ENCODE peak calls at places on chromosomes 13 and 19, in five cellular contexts. One of them, this sample, is unnamed.

GRCh38 chr13:26629260-26629659 is 71.8 kb downstream of the WASF3 start:
- DNase-seq in neural crest cell: no peak
- DNase-seq in thoracic aorta: no peak
- DNase-seq in epithelial cell of esophagus: peak; percentile 15
- DNase-seq in CD4-positive, alpha-beta T cell: no peak
- DNase-seq in this sample: no peak

GRCh38 chr19:23698711-23699520 is 11.9 kb upstream of the ZNF675 start:
- DNase-seq in epithelial cell of esophagus: peak; percentile 68
- DNase-seq in thoracic aorta: no peak
- DNase-seq in neural crest cell: no peak
- DNase-seq in CD4-positive, alpha-beta T cell: no peak
- DNase-seq in this sample: no peak

GRCh38 chr19:53034948-53035675 is 9.4 kb upstream of the ERVV-2 start:
- DNase-seq in neural crest cell: no peak
- DNase-seq in CD4-positive, alpha-beta T cell: no peak
- DNase-seq in epithelial cell of esophagus: peak; percentile 29
- DNase-seq in thoracic aorta: no peak
- DNase-seq in this sample: no peak

GRCh38 chr19:44745386-44745831 is 3.1 kb upstream of the BCL3 start:
- DNase-seq in thoracic aorta: no peak
- DNase-seq in neural crest cell: no peak
- DNase-seq in epithelial cell of esophagus: peak; percentile 56
- DNase-seq in CD4-positive, alpha-beta T cell: no peak
- DNase-seq in this sample: no peak

GRCh38 chr13:45626731-45627374 is 11.3 kb upstream of the ERICH6B start:
- DNase-seq in epithelial cell of esophagus: no peak
- DNase-seq in neural crest cell: no peak
- DNase-seq in CD4-positive, alpha-beta T cell: no peak
- DNase-seq in thoracic aorta: no peak
- DNase-seq in this sample: no peak

GRCh38 chr19:3096267-3096901 is 2.2 kb downstream of the GNA11 start:
- DNase-seq in CD4-positive, alpha-beta T cell: no peak
- DNase-seq in epithelial cell of esophagus: no peak
- DNase-seq in thoracic aorta: no peak
- DNase-seq in neural crest cell: no peak
- DNase-seq in this sample: no peak

GRCh38 chr19:14507704-14508246 is 10.4 kb downstream of the DNAJB1 start:
- DNase-seq in CD4-positive, alpha-beta T cell: no peak
- DNase-seq in neural crest cell: no peak
- DNase-seq in epithelial cell of esophagus: peak; percentile 86
- DNase-seq in thoracic aorta: no peak
- DNase-seq in this sample: no peak

GRCh38 chr13:26616126-26616525 is 58.6 kb downstream of the WASF3 start:
- DNase-seq in neural crest cell: no peak
- DNase-seq in CD4-positive, alpha-beta T cell: no peak
- DNase-seq in epithelial cell of esophagus: peak; percentile 88
- DNase-seq in thoracic aorta: no peak
- DNase-seq in this sample: no peak

GRCh38 chr13:64675256-64675892 is 2554.8 kb downstream of the PCDH9 start:
- DNase-seq in thoracic aorta: no peak
- DNase-seq in neural crest cell: no peak
- DNase-seq in epithelial cell of esophagus: peak; percentile 92
- DNase-seq in CD4-positive, alpha-beta T cell: no peak
- DNase-seq in this sample: no peak

GRCh38 chr19:44142014-44142523 is 715 bp downstream of the ZNF234 start:
- DNase-seq in CD4-positive, alpha-beta T cell: no peak
- DNase-seq in thoracic aorta: no peak
- DNase-seq in neural crest cell: no peak
- DNase-seq in epithelial cell of esophagus: peak; percentile 19
- DNase-seq in this sample: no peak

GRCh38 chr13:111907341-111907880 is 159.5 kb upstream of the SOX1 start:
- DNase-seq in neural crest cell: no peak
- DNase-seq in CD4-positive, alpha-beta T cell: no peak
- DNase-seq in thoracic aorta: no peak
- DNase-seq in epithelial cell of esophagus: no peak
- DNase-seq in this sample: no peak

GRCh38 chr19:30004403-30004802 is 62.4 kb downstream of the URI1 start:
- DNase-seq in epithelial cell of esophagus: no peak
- DNase-seq in CD4-positive, alpha-beta T cell: no peak
- DNase-seq in neural crest cell: no peak
- DNase-seq in thoracic aorta: no peak
- DNase-seq in this sample: no peak

GRCh38 chr19:3224346-3225325 is at the start of gene CELF5:
- DNase-seq in neural crest cell: peak; percentile 58
- DNase-seq in CD4-positive, alpha-beta T cell: peak; percentile 46
- DNase-seq in epithelial cell of esophagus: peak; percentile 23
- DNase-seq in thoracic aorta: no peak
- DNase-seq in this sample: peak; percentile 80

GRCh38 chr13:73893833-73894232 is 240.4 kb downstream of the KLF12 start:
- DNase-seq in epithelial cell of esophagus: no peak
- DNase-seq in neural crest cell: no peak
- DNase-seq in CD4-positive, alpha-beta T cell: no peak
- DNase-seq in thoracic aorta: no peak
- DNase-seq in this sample: no peak

GRCh38 chr19:47381653-47382279 is 32.7 kb downstream of the DHX34 start:
- DNase-seq in CD4-positive, alpha-beta T cell: no peak
- DNase-seq in epithelial cell of esophagus: no peak
- DNase-seq in thoracic aorta: no peak
- DNase-seq in neural crest cell: no peak
- DNase-seq in this sample: no peak

GRCh38 chr19:55947532-55947931 is at the start of gene NLRP8:
- DNase-seq in epithelial cell of esophagus: no peak
- DNase-seq in neural crest cell: no peak
- DNase-seq in thoracic aorta: no peak
- DNase-seq in CD4-positive, alpha-beta T cell: no peak
- DNase-seq in this sample: no peak

GRCh38 chr13:83136660-83137059 is 745.6 kb downstream of the SLITRK1 start:
- DNase-seq in CD4-positive, alpha-beta T cell: no peak
- DNase-seq in neural crest cell: no peak
- DNase-seq in epithelial cell of esophagus: no peak
- DNase-seq in thoracic aorta: no peak
- DNase-seq in this sample: no peak

GRCh38 chr19:1102407-1103106 is 1.2 kb upstream of the GPX4 start:
- DNase-seq in neural crest cell: no peak
- DNase-seq in epithelial cell of esophagus: peak; percentile 98
- DNase-seq in CD4-positive, alpha-beta T cell: no peak
- DNase-seq in thoracic aorta: peak; percentile 64
- DNase-seq in this sample: no peak

GRCh38 chr19:535017-535835 is 3.7 kb downstream of the CDC34 start:
- DNase-seq in thoracic aorta: no peak
- DNase-seq in epithelial cell of esophagus: no peak
- DNase-seq in CD4-positive, alpha-beta T cell: no peak
- DNase-seq in neural crest cell: no peak
- DNase-seq in this sample: no peak

GRCh38 chr13:86585826-86586225 is 786.6 kb upstream of the SLITRK6 start:
- DNase-seq in CD4-positive, alpha-beta T cell: no peak
- DNase-seq in thoracic aorta: no peak
- DNase-seq in epithelial cell of esophagus: peak; percentile 38
- DNase-seq in neural crest cell: no peak
- DNase-seq in this sample: no peak

GRCh38 chr13:51004918-51005460 is 95.4 kb downstream of the RNASEH2B start:
- DNase-seq in epithelial cell of esophagus: no peak
- DNase-seq in CD4-positive, alpha-beta T cell: no peak
- DNase-seq in neural crest cell: no peak
- DNase-seq in thoracic aorta: no peak
- DNase-seq in this sample: no peak

GRCh38 chr19:43774103-43774939 is 6.5 kb downstream of the KCNN4 start:
- DNase-seq in thoracic aorta: no peak
- DNase-seq in neural crest cell: peak; percentile 72
- DNase-seq in CD4-positive, alpha-beta T cell: no peak
- DNase-seq in epithelial cell of esophagus: peak; percentile 45
- DNase-seq in this sample: peak; percentile 87

GRCh38 chr13:36414461-36414860 is 17.8 kb upstream of the CCNA1 start:
- DNase-seq in epithelial cell of esophagus: no peak
- DNase-seq in neural crest cell: no peak
- DNase-seq in thoracic aorta: no peak
- DNase-seq in CD4-positive, alpha-beta T cell: no peak
- DNase-seq in this sample: no peak

GRCh38 chr13:47112205-47112896 is 215.5 kb upstream of the HTR2A start:
- DNase-seq in thoracic aorta: no peak
- DNase-seq in neural crest cell: no peak
- DNase-seq in CD4-positive, alpha-beta T cell: no peak
- DNase-seq in epithelial cell of esophagus: peak; percentile 60
- DNase-seq in this sample: no peak

DNA sequence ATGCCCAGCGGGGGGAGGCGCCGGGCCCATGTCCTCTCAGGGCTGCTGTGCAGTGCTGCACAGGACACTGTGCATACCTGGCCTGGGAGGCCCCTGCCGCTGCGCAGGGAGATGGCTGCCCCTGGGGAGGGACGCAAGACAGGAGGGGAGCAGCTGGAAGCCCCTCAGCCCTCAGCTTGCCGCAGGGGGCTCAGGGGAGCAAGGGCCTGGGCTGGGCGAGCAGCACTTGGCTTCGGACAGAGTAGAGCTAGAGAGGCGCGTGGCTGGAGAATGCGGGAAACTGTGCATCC is 10.9 kb downstream of the CHERP start:
- DNase-seq in CD4-positive, alpha-beta T cell: no peak
- DNase-seq in neural crest cell: no peak
- DNase-seq in thoracic aorta: no peak
- DNase-seq in epithelial cell of esophagus: no peak
- DNase-seq in this sample: no peak
- TF ChIP-seq CTCF in CD4-positive, alpha-beta T cell: no peak
- TF ChIP-seq CTCF in neural crest cell: no peak
- TF ChIP-seq CTCF in thoracic aorta: no peak
- TF ChIP-seq CTCF in epithelial cell of esophagus: no peak
- TF ChIP-seq CTCF in this sample: no peak

GRCh38 chr19:40235238-40236025 is 8.9 kb upstream of the CCNP start:
- DNase-seq in CD4-positive, alpha-beta T cell: no peak
- DNase-seq in thoracic aorta: no peak
- DNase-seq in epithelial cell of esophagus: no peak
- DNase-seq in neural crest cell: no peak
- DNase-seq in this sample: no peak
- TF ChIP-seq CTCF in CD4-positive, alpha-beta T cell: no peak
- TF ChIP-seq CTCF in thoracic aorta: no peak
- TF ChIP-seq CTCF in epithelial cell of esophagus: no peak
- TF ChIP-seq CTCF in neural crest cell: peak; percentile 16
- TF ChIP-seq CTCF in this sample: no peak

DNA sequence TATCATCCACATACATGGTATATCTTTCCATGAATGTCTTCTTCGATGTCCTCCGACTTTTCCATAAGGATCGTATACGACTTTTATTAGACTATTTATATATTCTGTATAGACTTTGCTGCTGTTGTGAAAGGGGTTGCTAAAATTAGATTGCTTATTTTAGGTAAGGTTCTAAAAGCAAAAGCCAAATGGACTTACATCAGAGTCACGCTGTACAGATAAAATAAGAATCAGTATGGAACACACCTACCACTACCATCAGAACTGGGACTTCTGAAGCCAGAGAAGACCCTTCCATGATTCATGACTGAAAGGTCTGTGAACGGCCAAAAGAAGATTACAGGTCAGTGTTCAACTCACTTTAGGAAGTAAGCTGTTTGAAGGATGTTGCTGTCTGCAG is 8.9 kb downstream of the ANKRD27 start:
- DNase-seq in CD4-positive, alpha-beta T cell: no peak
- DNase-seq in epithelial cell of esophagus: no peak
- DNase-seq in neural crest cell: no peak
- DNase-seq in thoracic aorta: no peak
- DNase-seq in this sample: no peak
- TF ChIP-seq CTCF in CD4-positive, alpha-beta T cell: no peak
- TF ChIP-seq CTCF in epithelial cell of esophagus: no peak
- TF ChIP-seq CTCF in neural crest cell: no peak
- TF ChIP-seq CTCF in thoracic aorta: no peak
- TF ChIP-seq CTCF in this sample: no peak

DNA sequence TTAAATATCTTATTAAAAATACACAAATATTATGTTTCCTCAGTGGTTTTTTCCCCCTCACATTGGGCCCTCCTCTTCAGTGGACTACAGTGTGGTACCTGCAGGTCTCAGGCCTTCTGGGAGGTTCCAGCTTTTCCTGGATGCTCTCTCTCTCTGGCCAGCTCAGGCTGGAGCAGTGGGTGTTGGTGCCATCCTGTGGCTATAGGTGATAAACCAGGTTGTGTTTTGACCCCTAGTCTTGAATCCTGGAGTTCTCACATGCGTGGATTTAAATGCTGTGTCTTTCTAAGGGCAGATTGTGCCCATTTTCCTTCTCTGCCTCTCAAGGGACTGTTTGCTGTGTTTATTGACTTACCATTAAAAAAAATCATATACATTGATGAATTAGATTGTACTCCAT is 41.2 kb upstream of the ZNF527 start:
- DNase-seq in epithelial cell of esophagus: no peak
- DNase-seq in neural crest cell: no peak
- DNase-seq in thoracic aorta: no peak
- DNase-seq in CD4-positive, alpha-beta T cell: no peak
- DNase-seq in this sample: no peak
- TF ChIP-seq CTCF in epithelial cell of esophagus: peak; percentile 21
- TF ChIP-seq CTCF in neural crest cell: peak; percentile 44
- TF ChIP-seq CTCF in thoracic aorta: no peak
- TF ChIP-seq CTCF in CD4-positive, alpha-beta T cell: no peak
- TF ChIP-seq CTCF in this sample: no peak

GRCh38 chr19:35592226-35592625 is 6.3 kb downstream of the PMIS2 start:
- DNase-seq in CD4-positive, alpha-beta T cell: no peak
- DNase-seq in thoracic aorta: no peak
- DNase-seq in neural crest cell: no peak
- DNase-seq in epithelial cell of esophagus: peak; percentile 73
- DNase-seq in this sample: peak; percentile 19
- TF ChIP-seq CTCF in CD4-positive, alpha-beta T cell: peak; percentile 59
- TF ChIP-seq CTCF in thoracic aorta: no peak
- TF ChIP-seq CTCF in neural crest cell: peak; percentile 67
- TF ChIP-seq CTCF in epithelial cell of esophagus: peak; percentile 64
- TF ChIP-seq CTCF in this sample: peak; percentile 15

GRCh38 chr13:69580255-69580654 is 527.4 kb upstream of the ATXN8OS start:
- DNase-seq in neural crest cell: no peak
- DNase-seq in epithelial cell of esophagus: peak; percentile 90
- DNase-seq in CD4-positive, alpha-beta T cell: no peak
- DNase-seq in thoracic aorta: no peak
- DNase-seq in this sample: no peak

GRCh38 chr13:69579351-69579750 is 528.3 kb upstream of the ATXN8OS start:
- DNase-seq in thoracic aorta: no peak
- DNase-seq in neural crest cell: no peak
- DNase-seq in epithelial cell of esophagus: peak; percentile 29
- DNase-seq in CD4-positive, alpha-beta T cell: no peak
- DNase-seq in this sample: no peak
- TF ChIP-seq CTCF in thoracic aorta: no peak
- TF ChIP-seq CTCF in neural crest cell: peak; percentile 57
- TF ChIP-seq CTCF in epithelial cell of esophagus: peak; percentile 11
- TF ChIP-seq CTCF in CD4-positive, alpha-beta T cell: no peak
- TF ChIP-seq CTCF in this sample: no peak

GRCh38 chr19:41997851-41998229 is 3.8 kb upstream of the ATP1A3 start:
- DNase-seq in thoracic aorta: no peak
- DNase-seq in neural crest cell: no peak
- DNase-seq in epithelial cell of esophagus: no peak
- DNase-seq in CD4-positive, alpha-beta T cell: no peak
- DNase-seq in this sample: peak; percentile 89

GRCh38 chr19:41999878-42000208 is 5.8 kb upstream of the ATP1A3 start:
- DNase-seq in neural crest cell: no peak
- DNase-seq in thoracic aorta: no peak
- DNase-seq in epithelial cell of esophagus: no peak
- DNase-seq in CD4-positive, alpha-beta T cell: no peak
- DNase-seq in this sample: no peak

GRCh38 chr19:41997121-41997850 is 3.3 kb upstream of the ATP1A3 start:
- DNase-seq in neural crest cell: peak; percentile 61
- DNase-seq in epithelial cell of esophagus: peak; percentile 54
- DNase-seq in CD4-positive, alpha-beta T cell: no peak
- DNase-seq in thoracic aorta: no peak
- DNase-seq in this sample: peak; percentile 69

GRCh38 chr19:41999071-41999877 is 5.2 kb upstream of the ATP1A3 start:
- DNase-seq in CD4-positive, alpha-beta T cell: no peak
- DNase-seq in neural crest cell: no peak
- DNase-seq in thoracic aorta: no peak
- DNase-seq in epithelial cell of esophagus: peak; percentile 19
- DNase-seq in this sample: peak; percentile 70

GRCh38 chr19:41998246-41999020 is 4.4 kb upstream of the ATP1A3 start:
- DNase-seq in epithelial cell of esophagus: peak; percentile 58
- DNase-seq in CD4-positive, alpha-beta T cell: no peak
- DNase-seq in neural crest cell: peak; percentile 72
- DNase-seq in thoracic aorta: no peak
- DNase-seq in this sample: peak; percentile 91
- TF ChIP-seq CTCF in epithelial cell of esophagus: peak; percentile 58
- TF ChIP-seq CTCF in CD4-positive, alpha-beta T cell: no peak
- TF ChIP-seq CTCF in neural crest cell: peak; percentile 71
- TF ChIP-seq CTCF in thoracic aorta: peak; percentile 40
- TF ChIP-seq CTCF in this sample: peak; percentile 95